ENCODE peak calls at places on chromosome 17, in five cellular contexts. I, L, E, Z and M are unnamed samples.

GRCh38 chr17:10107320-10108165 is 90.9 kb downstream of the GAS7 start:
- DNase-seq in I (no peak), Z (no peak), E (no peak), L (no peak), M (no peak)

GRCh38 chr17:37179893-37180292 is 195.9 kb upstream of the C17orf78 start:
- DNase-seq in E (no peak), Z (no peak), I (no peak), L (no peak), M (no peak)

GRCh38 chr17:47238321-47239010 is 15.2 kb upstream of the ITGB3 start:
- DNase-seq in I (no peak), Z (no peak), L (no peak), E (no peak), M (no peak)

GRCh38 chr17:4733073-4733531 is 1.9 kb downstream of the MED11 start:
- DNase-seq in L (no peak), Z (no peak), E (no peak), I (no peak), M (no peak)

GRCh38 chr17:3879181-3879580 is 13.7 kb downstream of the CAMKK1 start:
- DNase-seq in E (no peak), Z (no peak), I (no peak), L (no peak), M (no peak)

GRCh38 chr17:1343554-1343953 is 56.5 kb downstream of the YWHAE start:
- DNase-seq in Z (no peak), E (no peak), I (no peak), L (no peak), M (no peak)

GRCh38 chr17:45218895-45219661 is 2.6 kb upstream of the FMNL1 start:
- DNase-seq in I (peak), E (peak), Z (peak), L (peak), M (peak)

GRCh38 chr17:74380086-74380958 is 13.0 kb downstream of the GPR142 start:
- DNase-seq in Z (no peak), E (peak), I (no peak), L (no peak), M (peak)

GRCh38 chr17:48241131-48241591 is 133.6 kb downstream of the SNX11 start:
- DNase-seq in E (peak), Z (peak), I (no peak), L (no peak), M (no peak)

GRCh38 chr17:47998044-47998443 is 27.1 kb downstream of the CDK5RAP3 start:
- DNase-seq in I (no peak), Z (no peak), L (no peak), E (no peak), M (no peak)

GRCh38 chr17:70169707-70170597 is 620 bp downstream of the KCNJ2 start:
- DNase-seq in I (no peak), E (no peak), Z (no peak), L (no peak), M (no peak)

GRCh38 chr17:6536566-6537065 is 19.7 kb downstream of the PITPNM3 start:
- DNase-seq in I (no peak), L (no peak), Z (no peak), E (no peak), M (peak)

GRCh38 chr17:67289174-67289876 is 44.3 kb upstream of the HELZ start:
- DNase-seq in Z (no peak), E (no peak), L (peak), I (peak), M (peak)

GRCh38 chr17:28967240-28968135 is 16.2 kb upstream of the PHF12 start:
- DNase-seq in E (no peak), L (no peak), I (no peak), Z (no peak), M (no peak)

GRCh38 chr17:69460963-69461922 is 46.7 kb downstream of the MAP2K6 start:
- DNase-seq in I (no peak), Z (no peak), E (no peak), L (no peak), M (no peak)

GRCh38 chr17:67559381-67559966 is 158.3 kb upstream of the NOL11 start:
- DNase-seq in E (peak), L (no peak), I (no peak), Z (peak), M (no peak)

GRCh38 chr17:7606280-7606679 is 8.4 kb downstream of the FXR2 start:
- DNase-seq in Z (no peak), L (no peak), E (no peak), I (no peak), M (no peak)

GRCh38 chr17:42775534-42776098 is 2.4 kb downstream of the VPS25 start:
- DNase-seq in I (no peak), L (no peak), Z (peak), E (no peak), M (no peak)

GRCh38 chr17:57966875-57967274 is 11.7 kb upstream of the CUEDC1 start:
- DNase-seq in Z (no peak), L (no peak), I (no peak), E (no peak), M (no peak)

GRCh38 chr17:57899391-57899790 is 49.5 kb upstream of the MRPS23 start:
- DNase-seq in I (no peak), Z (no peak), E (no peak), L (no peak), M (no peak)

GRCh38 chr17:47815106-47815918 is 6.3 kb downstream of the OSBPL7 start:
- DNase-seq in I (no peak), E (no peak), Z (no peak), L (no peak), M (no peak)

GRCh38 chr17:781920-782731 is at the start of the genes GLOD4 and MRM3:
- DNase-seq in I (peak), L (peak), Z (peak), E (peak), M (peak)

GRCh38 chr17:81870155-81870977 is 771 bp downstream of the ARHGDIA start:
- DNase-seq in E (peak), I (no peak), L (peak), Z (peak), M (peak)

GRCh38 chr17:81558115-81558468 is 5.9 kb upstream of the FAAP100 start:
- DNase-seq in E (no peak), I (no peak), L (no peak), Z (no peak), M (no peak)

GRCh38 chr17:68455756-68456528 is 1.4 kb downstream of the WIPI1 start:
- DNase-seq in L (no peak), I (peak), E (peak), Z (no peak), M (peak)

GRCh38 chr17:64262422-64263260 is at the start of gene TEX2:
- DNase-seq in I (peak), E (no peak), L (peak), Z (peak), M (peak)

GRCh38 chr17:19719365-19720209 is 3.2 kb upstream of the SLC47A2 start:
- DNase-seq in Z (no peak), L (no peak), I (no peak), E (peak), M (no peak)

GRCh38 chr17:38728290-38728831 is 1.8 kb upstream of the CISD3 start:
- DNase-seq in L (no peak), I (no peak), E (no peak), Z (peak), M (no peak)

GRCh38 chr17:31541559-31541958 is 150.1 kb downstream of the RAB11FIP4 start:
- DNase-seq in E (peak), I (no peak), Z (peak), L (no peak), M (no peak)

GRCh38 chr17:4043862-4044261 is 79.6 kb upstream of the ATP2A3 start:
- DNase-seq in Z (no peak), E (no peak), L (no peak), I (no peak), M (peak)

GRCh38 chr17:80851277-80851925 is 140.2 kb upstream of the CHMP6 start:
- DNase-seq in I (no peak), L (no peak), E (no peak), Z (no peak), M (no peak)

GRCh38 chr17:72977768-72978417 is 114.6 kb downstream of the SLC39A11 start:
- DNase-seq in I (no peak), E (no peak), Z (peak), L (no peak), M (no peak)

GRCh38 chr17:62713096-62713870 is 85.8 kb downstream of the MRC2 start:
- DNase-seq in L (no peak), E (no peak), I (no peak), Z (no peak), M (no peak)

GRCh38 chr17:37671813-37672544 is 28.7 kb upstream of the DDX52 start:
- DNase-seq in Z (no peak), L (no peak), E (peak), I (no peak), M (no peak)

GRCh38 chr17:68441064-68441770 is 16.1 kb downstream of the WIPI1 start:
- DNase-seq in Z (peak), I (no peak), L (no peak), E (no peak), M (no peak)

GRCh38 chr17:373616-374225 is 21.1 kb upstream of the RPH3AL start:
- DNase-seq in L (no peak), Z (no peak), I (no peak), E (peak), M (no peak)

GRCh38 chr17:4176803-4177472 is 33.9 kb downstream of the CYB5D2 start:
- DNase-seq in Z (no peak), I (no peak), L (no peak), E (no peak), M (no peak)

GRCh38 chr17:29251969-29252866 is 5.6 kb downstream of the CRYBA1 start:
- DNase-seq in Z (peak), L (no peak), I (no peak), E (peak), M (no peak)

GRCh38 chr17:70080541-70081347 is 5.7 kb downstream of the KCNJ16 start:
- DNase-seq in L (no peak), I (no peak), E (no peak), Z (no peak), M (no peak)

GRCh38 chr17:71502443-71502842 is 618.4 kb upstream of the SOX9 start:
- DNase-seq in I (no peak), L (no peak), E (no peak), Z (no peak), M (no peak)

DNA sequence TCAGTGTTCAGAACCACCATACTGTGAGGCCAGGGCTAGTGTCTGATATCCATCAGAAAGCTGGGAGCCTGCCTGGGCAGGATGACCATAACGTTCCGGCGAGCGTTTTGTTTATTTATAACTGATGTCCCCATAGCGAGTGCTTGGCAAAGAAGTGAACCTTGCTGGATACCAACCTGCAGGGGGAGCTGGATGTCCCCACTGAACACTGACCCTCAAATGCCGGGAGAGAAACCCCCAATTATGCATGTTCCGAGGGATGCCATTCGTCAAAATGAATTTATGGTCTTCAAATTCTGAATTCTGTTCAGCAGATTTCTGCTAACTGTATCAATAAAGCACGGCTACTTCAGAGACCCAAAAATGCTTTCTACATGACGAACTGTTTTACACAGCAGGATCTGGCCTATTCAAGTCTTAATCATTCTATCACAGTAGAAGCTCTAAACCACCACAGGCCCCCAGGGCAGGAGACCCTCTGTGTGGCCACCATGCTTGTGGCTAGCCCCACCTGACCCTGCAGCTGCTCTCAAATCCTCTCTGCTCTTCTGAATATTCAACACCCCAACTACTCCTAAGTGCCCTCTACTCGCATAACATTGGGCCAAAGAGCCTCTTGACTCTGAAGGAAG is 15.2 kb downstream of the MED24 start:
- DNase-seq in E (peak), Z (peak), L (peak), I (peak), M (peak)
- TF ChIP-seq EP300 in E (no peak), Z (no peak), L (no peak), I (peak), M (no peak)

GRCh38 chr17:59152925-59153324 is 2.1 kb downstream of the SKA2 start:
- DNase-seq in E (no peak), I (no peak), L (no peak), Z (no peak), M (no peak)
- H3K27ac ChIP-seq in E (peak), I (peak), L (no peak), Z (peak), M (no peak)

GRCh38 chr17:44184212-44184810 is 2.5 kb upstream of the TMUB2 start:
- DNase-seq in Z (no peak), I (no peak), E (no peak), L (no peak), M (no peak)
- H3K4me3 ChIP-seq in Z (no peak), I (no peak), E (no peak), L (no peak), M (no peak)

GRCh38 chr17:27560668-27561067 is 70.3 kb upstream of the LGALS9 start:
- DNase-seq in Z (no peak), E (no peak), L (peak), I (no peak), M (peak)

GRCh38 chr17:27559506-27559931 is 71.5 kb upstream of the LGALS9 start:
- DNase-seq in E (no peak), L (peak), Z (no peak), I (no peak), M (no peak)

GRCh38 chr17:27559996-27560481 is 70.9 kb upstream of the LGALS9 start:
- DNase-seq in Z (no peak), I (peak), E (peak), L (peak), M (peak)

GRCh38 chr17:27558341-27558740 is 72.6 kb upstream of the LGALS9 start:
- DNase-seq in I (no peak), Z (no peak), L (no peak), E (no peak), M (no peak)

GRCh38 chr17:27558842-27559505 is 72.0 kb upstream of the LGALS9 start:
- DNase-seq in Z (no peak), I (no peak), L (no peak), E (no peak), M (no peak)
- TF ChIP-seq EP300 in Z (no peak), I (no peak), L (no peak), E (no peak), M (no peak)

DNA sequence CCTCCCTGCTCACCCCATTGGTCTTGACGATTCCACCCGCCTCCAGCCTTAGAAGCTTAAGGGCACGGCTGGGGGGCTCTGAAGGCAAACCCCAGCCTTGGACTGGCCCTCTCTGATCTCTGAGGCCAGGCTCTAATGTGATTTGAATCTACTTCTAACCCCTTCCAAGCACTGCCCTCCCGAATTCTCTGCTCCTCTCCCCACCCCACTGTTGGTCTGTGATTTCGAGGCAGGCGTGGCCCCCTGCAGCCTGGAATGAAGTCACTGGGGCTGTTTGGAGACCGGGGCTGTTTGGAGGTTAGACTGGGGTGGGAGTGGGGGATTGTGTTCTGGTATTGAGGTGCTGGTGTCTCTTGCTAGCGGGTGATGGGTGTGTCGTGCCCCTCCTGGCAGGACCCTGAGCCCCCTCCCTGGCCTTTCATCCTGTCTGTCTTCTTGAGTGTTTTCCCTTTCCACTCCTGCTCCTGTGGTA is 2.2 kb downstream of the GRB7 start:
- DNase-seq in I (no peak), L (no peak), Z (peak), E (no peak), M (no peak)
- H3K27ac ChIP-seq in I (no peak), L (no peak), Z (peak), E (peak), M (peak)

GRCh38 chr17:41491476-41491875 is 1.8 kb upstream of the KRT36 start:
- DNase-seq in L (no peak), I (no peak), E (no peak), Z (no peak), M (no peak)
- H3K4me3 ChIP-seq in L (no peak), I (no peak), E (no peak), Z (no peak), M (no peak)